ENCODE peak calls at places on chromosome 3, in eight cellular contexts. Z is transverse colon; C is AG09309; K is lower leg skin; N is mucosa of descending colon; H is CD8-positive, alpha-beta T cell; T is K562; I is A549. B is an unnamed sample.

GRCh38 chr3:2948882-2949281 is 161.3 kb downstream of the IL5RA start:
- DNase-seq in I (no peak), K (no peak), Z (no peak), H (no peak), C (no peak), T (no peak), N (no peak), B (no peak)

GRCh38 chr3:5151586-5151985 is 29.5 kb downstream of the ARL8B start:
- DNase-seq in T (peak), Z (no peak), C (no peak), K (no peak), I (no peak), H (no peak), N (no peak), B (no peak)

GRCh38 chr3:12906141-12906915 is 65.0 kb upstream of the RPL32 start:
- DNase-seq in T (no peak), C (no peak), N (no peak), K (no peak), H (no peak), I (no peak), Z (no peak), B (no peak)

GRCh38 chr3:156180077-156180476 is 59.7 kb downstream of the KCNAB1 start:
- DNase-seq in Z (no peak), K (no peak), T (no peak), I (no peak), N (no peak), H (no peak), C (no peak), B (no peak)

GRCh38 chr3:27507515-27508266 is 23.5 kb upstream of the SLC4A7 start:
- DNase-seq in H (no peak), K (no peak), Z (no peak), I (no peak), N (peak), T (no peak), C (no peak), B (no peak)

GRCh38 chr3:192246847-192247520 is 480.4 kb downstream of the FGF12 start:
- DNase-seq in K (no peak), C (no peak), H (no peak), T (no peak), I (no peak), Z (no peak), N (no peak), B (no peak)

GRCh38 chr3:31724681-31725080 is 192.0 kb downstream of the STT3B start:
- DNase-seq in H (no peak), N (no peak), Z (no peak), I (peak), C (no peak), T (no peak), K (no peak), B (no peak)

GRCh38 chr3:29203846-29204245 is 77.0 kb upstream of the RBMS3 start:
- DNase-seq in C (no peak), Z (no peak), T (no peak), K (no peak), H (no peak), I (no peak), N (no peak), B (no peak)

GRCh38 chr3:119620899-119621298 is 23.2 kb downstream of the PLA1A start:
- DNase-seq in I (no peak), K (no peak), H (no peak), T (no peak), Z (no peak), N (no peak), C (no peak), B (no peak)

GRCh38 chr3:17643691-17644090 is 98.7 kb downstream of the TBC1D5 start:
- DNase-seq in Z (no peak), T (no peak), I (no peak), K (no peak), N (no peak), H (no peak), C (peak), B (no peak)

GRCh38 chr3:196996454-196997265 is 28.0 kb upstream of the PIGZ start:
- DNase-seq in H (no peak), T (no peak), Z (no peak), I (no peak), C (no peak), K (peak), N (no peak), B (no peak)

GRCh38 chr3:11735638-11736037 is 91.9 kb upstream of the VGLL4 start:
- DNase-seq in Z (peak), H (no peak), C (no peak), T (no peak), I (no peak), K (no peak), N (peak), B (no peak)

GRCh38 chr3:150077107-150077506 is 106.4 kb upstream of the PFN2 start:
- DNase-seq in K (no peak), I (no peak), Z (no peak), N (no peak), T (no peak), H (no peak), C (no peak), B (no peak)

DNA sequence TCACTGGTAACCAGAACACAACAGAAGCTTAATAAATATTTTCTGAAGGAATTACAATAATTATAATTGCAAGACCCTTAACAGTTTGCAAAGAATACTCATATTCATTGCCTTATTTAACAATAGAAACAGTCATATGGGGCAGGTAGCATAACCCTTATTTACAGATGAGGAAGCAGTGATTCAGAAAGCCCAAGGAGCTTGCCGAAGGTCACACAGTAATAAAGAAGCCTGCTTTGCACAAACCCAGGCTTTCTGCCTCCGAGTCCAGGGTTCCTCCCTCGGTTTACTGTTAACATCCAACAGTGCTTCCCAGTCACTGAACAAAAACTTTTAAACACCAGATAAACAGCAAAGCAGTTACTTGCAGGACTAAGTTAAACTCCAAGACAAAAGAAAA is 35.3 kb downstream of the SRGAP3 start:
- DNase-seq in K (no peak), I (no peak), H (no peak), N (no peak), Z (no peak), T (no peak), C (no peak), B (no peak)
- H3K4me3 ChIP-seq in K (no peak), I (no peak), H (no peak), N (no peak), Z (no peak), T (no peak), C (no peak), B (no peak)

DNA sequence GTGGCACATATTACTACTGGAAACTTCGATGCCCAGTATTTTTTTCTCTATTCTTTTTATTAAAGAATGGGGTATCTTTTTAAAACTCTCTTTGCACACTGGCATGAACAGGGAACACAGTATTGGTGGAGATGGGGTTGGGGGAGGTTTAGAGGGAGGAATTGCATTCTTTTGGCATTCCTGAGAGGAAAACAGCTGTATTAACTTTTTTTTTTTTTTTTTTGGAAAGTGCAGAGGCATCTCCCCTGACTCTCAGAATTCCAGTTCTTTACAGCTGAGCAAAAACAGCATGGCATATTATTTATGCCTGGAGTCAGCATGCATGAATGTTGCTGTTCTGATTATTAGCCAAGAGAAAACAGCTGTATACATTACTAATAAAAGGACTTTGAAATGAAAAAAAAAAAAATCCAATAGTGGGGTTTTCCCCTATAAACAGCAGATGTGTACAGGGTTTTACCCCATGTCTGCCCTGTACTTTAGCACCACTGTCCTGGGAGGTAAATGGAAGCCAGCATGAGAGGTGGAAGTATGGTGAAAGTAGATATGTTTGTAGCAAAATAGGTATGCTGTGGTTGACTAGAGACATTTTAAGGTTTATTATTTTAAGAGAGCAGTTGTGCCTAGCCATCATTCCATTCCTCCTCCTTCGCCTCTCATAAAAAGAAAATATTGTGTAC is 132.2 kb downstream of the FNDC3B start:
- DNase-seq in I (no peak), C (no peak), K (no peak), H (no peak), N (no peak), T (no peak), Z (no peak), B (no peak)
- TF ChIP-seq CTCF in I (no peak), C (no peak), K (no peak), H (no peak), N (no peak), T (no peak), Z (no peak), B (no peak)

DNA sequence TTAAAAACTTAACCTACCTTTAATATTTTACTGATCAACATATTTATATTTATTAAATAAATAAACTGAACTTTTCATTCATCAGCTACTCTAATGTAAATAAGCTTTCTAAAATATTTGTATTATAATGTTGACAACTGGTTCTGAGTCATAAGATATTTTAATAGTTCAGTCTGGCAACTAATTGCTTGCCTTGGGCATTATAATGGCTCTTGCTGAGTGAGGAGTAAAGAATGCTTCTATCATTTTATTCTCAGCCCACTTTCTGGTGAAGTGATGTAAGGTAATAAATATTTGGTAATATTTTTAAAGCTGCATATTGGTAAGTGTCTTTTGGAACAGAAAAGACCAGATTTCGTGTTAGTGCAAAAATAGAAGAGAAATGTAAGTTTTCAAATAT is 81.5 kb downstream of the DIPK2A start:
- DNase-seq in Z (no peak), K (no peak), N (no peak), I (no peak), T (no peak), H (no peak), C (peak), B (no peak)
- H3K4me3 ChIP-seq in Z (no peak), K (no peak), N (no peak), I (no peak), T (no peak), H (no peak), C (no peak), B (no peak)

DNA sequence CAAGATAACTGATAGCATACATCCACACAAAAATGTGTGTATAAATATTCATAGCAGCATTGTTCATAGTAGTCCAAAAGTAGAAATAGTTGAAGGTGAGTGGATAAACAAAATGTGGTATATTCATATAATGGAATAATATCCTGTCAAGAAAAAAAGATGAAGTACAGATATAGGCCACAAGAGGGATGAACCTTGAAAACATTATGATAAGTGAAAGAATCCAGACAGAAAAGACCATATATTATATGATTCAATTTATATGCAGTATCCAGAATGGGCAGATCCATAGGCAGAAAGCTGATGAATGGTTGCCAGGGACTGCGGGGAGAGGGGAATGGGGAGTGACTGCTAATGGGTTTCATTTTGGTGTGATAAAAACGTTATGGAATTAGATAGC is 54.3 kb upstream of the TNIK start:
- DNase-seq in K (no peak), C (no peak), T (no peak), H (no peak), I (no peak), N (no peak), Z (no peak), B (no peak)
- TF ChIP-seq CTCF in K (no peak), C (no peak), T (no peak), H (no peak), I (no peak), N (no peak), Z (no peak), B (no peak)

B was measured in HFF-Myc.